ENCODE peak calls at places on chromosome 13, in nine cellular contexts. One of them, this sample, is unnamed.

GRCh38 chr13:79741006-79741405 is 260.1 kb downstream of the NDFIP2 start:
- DNase-seq in GM23338: no peak
- DNase-seq in aorta: no peak
- DNase-seq in brain microvascular endothelial cell: peak; percentile 42
- DNase-seq in BE2C: peak; percentile 79
- DNase-seq in GM23248: peak; percentile 57
- DNase-seq in adrenal gland: peak; percentile 58
- DNase-seq in endothelial cell of umbilical vein: no peak
- DNase-seq in PC-3: no peak
- DNase-seq in this sample: no peak

GRCh38 chr13:92137519-92137918 is 739.1 kb downstream of the GPC5 start:
- DNase-seq in GM23338: no peak
- DNase-seq in aorta: no peak
- DNase-seq in brain microvascular endothelial cell: no peak
- DNase-seq in BE2C: no peak
- DNase-seq in GM23248: no peak
- DNase-seq in adrenal gland: no peak
- DNase-seq in endothelial cell of umbilical vein: no peak
- DNase-seq in PC-3: peak; percentile 2
- DNase-seq in this sample: no peak

GRCh38 chr13:66933994-66934393 is 296.1 kb downstream of the PCDH9 start:
- DNase-seq in GM23338: no peak
- DNase-seq in aorta: no peak
- DNase-seq in brain microvascular endothelial cell: peak; percentile 86
- DNase-seq in BE2C: no peak
- DNase-seq in GM23248: peak; percentile 2
- DNase-seq in adrenal gland: no peak
- DNase-seq in endothelial cell of umbilical vein: no peak
- DNase-seq in PC-3: peak; percentile 89
- DNase-seq in this sample: no peak

GRCh38 chr13:46173656-46174055 is 8.3 kb downstream of the LCP1 start:
- DNase-seq in GM23338: no peak
- DNase-seq in aorta: no peak
- DNase-seq in brain microvascular endothelial cell: no peak
- DNase-seq in BE2C: no peak
- DNase-seq in GM23248: no peak
- DNase-seq in adrenal gland: no peak
- DNase-seq in endothelial cell of umbilical vein: no peak
- DNase-seq in PC-3: no peak
- DNase-seq in this sample: no peak

GRCh38 chr13:40336228-40337221 is 329.9 kb downstream of the FOXO1 start:
- DNase-seq in GM23338: no peak
- DNase-seq in aorta: no peak
- DNase-seq in brain microvascular endothelial cell: no peak
- DNase-seq in BE2C: no peak
- DNase-seq in GM23248: no peak
- DNase-seq in adrenal gland: no peak
- DNase-seq in endothelial cell of umbilical vein: no peak
- DNase-seq in PC-3: no peak
- DNase-seq in this sample: no peak

GRCh38 chr13:92487238-92487637 is 739.4 kb upstream of the GPC6 start:
- DNase-seq in GM23338: no peak
- DNase-seq in aorta: no peak
- DNase-seq in brain microvascular endothelial cell: no peak
- DNase-seq in BE2C: no peak
- DNase-seq in GM23248: no peak
- DNase-seq in adrenal gland: no peak
- DNase-seq in endothelial cell of umbilical vein: no peak
- DNase-seq in PC-3: no peak
- DNase-seq in this sample: no peak

GRCh38 chr13:46962286-46962941 is 65.6 kb upstream of the HTR2A start:
- DNase-seq in GM23338: peak; percentile 62
- DNase-seq in aorta: no peak
- DNase-seq in brain microvascular endothelial cell: peak; percentile 12
- DNase-seq in BE2C: no peak
- DNase-seq in GM23248: peak; percentile 80
- DNase-seq in adrenal gland: no peak
- DNase-seq in endothelial cell of umbilical vein: no peak
- DNase-seq in PC-3: peak; percentile 48
- DNase-seq in this sample: no peak

GRCh38 chr13:89930861-89931260 is 1416.6 kb upstream of the MIR17HG start:
- DNase-seq in GM23338: no peak
- DNase-seq in aorta: no peak
- DNase-seq in brain microvascular endothelial cell: no peak
- DNase-seq in BE2C: no peak
- DNase-seq in GM23248: no peak
- DNase-seq in adrenal gland: no peak
- DNase-seq in endothelial cell of umbilical vein: no peak
- DNase-seq in PC-3: no peak
- DNase-seq in this sample: no peak

DNA sequence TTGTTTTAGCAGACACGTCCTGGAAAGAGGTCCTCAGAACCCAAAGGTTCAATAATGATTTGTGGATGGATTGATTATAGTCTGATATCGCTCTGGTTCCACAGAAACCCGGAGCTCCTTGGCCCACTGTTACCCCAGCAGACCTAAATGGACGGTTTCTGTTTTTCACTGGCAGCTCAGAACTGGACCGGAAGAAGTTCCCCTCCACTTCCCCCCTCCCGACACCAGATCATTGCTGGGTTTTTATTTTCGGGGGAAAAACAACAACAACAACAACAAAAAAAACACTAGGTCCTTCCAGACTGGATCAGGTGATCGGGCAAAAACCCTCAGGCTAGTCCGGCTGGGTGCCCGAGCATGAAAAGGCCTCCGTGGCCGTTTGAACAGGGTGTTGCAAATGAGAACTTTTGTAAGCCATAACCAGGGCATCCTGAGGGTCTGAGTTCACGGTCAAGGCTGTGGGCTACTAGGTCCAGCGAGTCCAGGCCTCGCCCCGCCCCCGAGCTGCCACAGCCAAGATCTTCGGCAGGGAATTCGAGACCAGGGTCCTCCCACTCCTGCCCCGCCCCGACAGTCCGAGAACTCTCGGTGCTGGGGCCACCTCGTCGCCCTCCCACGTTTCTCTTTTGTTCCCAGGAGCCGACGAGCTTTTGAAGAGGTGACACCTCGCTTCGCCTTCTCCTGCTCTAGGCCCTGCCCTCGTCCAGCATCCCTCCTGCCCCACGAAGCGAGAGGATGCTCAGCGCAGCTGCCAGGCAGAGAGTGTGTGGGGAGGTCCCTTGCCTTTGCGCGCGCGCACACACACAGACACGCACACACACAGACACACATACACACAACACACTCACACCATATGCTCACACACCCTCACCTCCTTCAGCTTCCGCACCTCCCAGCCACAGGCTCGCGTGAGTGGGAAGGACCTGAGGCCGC is 8.7 kb downstream of the ZIC2 start:
- DNase-seq in GM23338: peak; percentile 63
- DNase-seq in aorta: no peak
- DNase-seq in brain microvascular endothelial cell: no peak
- DNase-seq in BE2C: no peak
- DNase-seq in GM23248: no peak
- DNase-seq in adrenal gland: no peak
- DNase-seq in endothelial cell of umbilical vein: no peak
- DNase-seq in PC-3: no peak
- DNase-seq in this sample: no peak
- H3K27me3 ChIP-seq in GM23338: peaks cover 97% of the 10 kb centered on the region
- H3K27me3 ChIP-seq in aorta: no peaks in the 10 kb centered on the region
- H3K27me3 ChIP-seq in brain microvascular endothelial cell: no peaks in the 10 kb centered on the region
- H3K27me3 ChIP-seq in BE2C: peaks cover 97% of the 10 kb centered on the region
- H3K27me3 ChIP-seq in GM23248: peaks cover 96% of the 10 kb centered on the region
- H3K27me3 ChIP-seq in adrenal gland: peaks cover 98% of the 10 kb centered on the region
- H3K27me3 ChIP-seq in endothelial cell of umbilical vein: peaks cover 88% of the 10 kb centered on the region
- H3K27me3 ChIP-seq in PC-3: peaks cover 62% of the 10 kb centered on the region
- H3K27me3 ChIP-seq in this sample: peaks cover 65% of the 10 kb centered on the region

DNA sequence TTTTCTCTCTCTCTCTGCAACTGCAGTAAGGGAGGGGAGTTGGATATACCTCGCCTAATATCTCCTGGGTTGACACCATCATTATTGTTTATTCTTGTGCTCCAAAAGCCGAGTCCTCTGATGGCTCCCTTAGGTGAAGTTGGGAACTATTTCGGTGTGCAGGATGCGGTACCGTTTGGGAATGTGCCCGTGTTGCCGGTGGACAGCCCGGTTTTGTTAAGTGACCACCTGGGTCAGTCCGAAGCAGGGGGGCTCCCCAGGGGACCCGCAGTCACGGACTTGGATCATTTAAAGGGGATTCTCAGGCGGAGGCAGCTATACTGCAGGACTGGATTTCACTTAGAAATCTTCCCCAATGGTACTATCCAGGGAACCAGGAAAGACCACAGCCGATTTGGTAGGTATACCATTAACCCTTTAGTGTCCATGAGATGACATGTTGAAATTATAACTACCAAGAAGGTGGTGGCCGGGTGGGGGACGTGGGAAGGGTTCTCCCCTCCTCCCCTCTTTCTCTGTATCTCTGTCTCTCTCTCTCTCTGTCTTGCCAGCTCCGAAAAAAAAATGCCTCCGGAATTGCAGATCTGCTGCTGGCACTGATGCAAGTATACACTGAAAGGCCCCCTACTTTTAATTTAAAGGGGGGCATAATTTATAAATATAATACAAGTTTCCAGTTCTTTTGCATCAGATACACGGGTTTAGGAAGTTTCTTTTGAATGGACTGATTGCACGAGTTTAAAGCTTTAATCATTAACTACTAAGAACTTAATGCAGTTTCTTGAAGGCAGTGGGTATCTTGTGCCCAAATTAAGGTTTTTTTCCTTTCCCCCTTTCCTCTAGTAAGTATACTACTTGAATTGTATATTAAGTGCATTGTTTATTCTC is 1.2 kb downstream of the FGF9 start:
- DNase-seq in GM23338: peak; percentile 46
- DNase-seq in aorta: no peak
- DNase-seq in brain microvascular endothelial cell: no peak
- DNase-seq in BE2C: no peak
- DNase-seq in GM23248: no peak
- DNase-seq in adrenal gland: no peak
- DNase-seq in endothelial cell of umbilical vein: no peak
- DNase-seq in PC-3: no peak
- DNase-seq in this sample: no peak
- H3K4me3 ChIP-seq in GM23338: peak overlapping the region; percentile 87
- H3K4me3 ChIP-seq in aorta: no peak overlapping the region
- H3K4me3 ChIP-seq in brain microvascular endothelial cell: no peak overlapping the region
- H3K4me3 ChIP-seq in BE2C: no peak overlapping the region
- H3K4me3 ChIP-seq in GM23248: peak overlapping the region; percentile 72
- H3K4me3 ChIP-seq in adrenal gland: no peak overlapping the region
- H3K4me3 ChIP-seq in endothelial cell of umbilical vein: no peak overlapping the region
- H3K4me3 ChIP-seq in PC-3: no peak overlapping the region
- H3K4me3 ChIP-seq in this sample: peak overlapping the region; percentile 84

GRCh38 chr13:27921421-27921960 is 1.7 kb downstream of the PDX1 start:
- DNase-seq in GM23338: peak; percentile 54
- DNase-seq in aorta: no peak
- DNase-seq in brain microvascular endothelial cell: no peak
- DNase-seq in BE2C: no peak
- DNase-seq in GM23248: no peak
- DNase-seq in adrenal gland: no peak
- DNase-seq in endothelial cell of umbilical vein: no peak
- DNase-seq in PC-3: no peak
- DNase-seq in this sample: no peak

GRCh38 chr13:27923794-27924528 is 4.2 kb downstream of the PDX1 start:
- DNase-seq in GM23338: peak; percentile 58
- DNase-seq in aorta: no peak
- DNase-seq in brain microvascular endothelial cell: no peak
- DNase-seq in BE2C: no peak
- DNase-seq in GM23248: no peak
- DNase-seq in adrenal gland: no peak
- DNase-seq in endothelial cell of umbilical vein: no peak
- DNase-seq in PC-3: no peak
- DNase-seq in this sample: no peak

GRCh38 chr13:27922974-27923612 is 3.3 kb downstream of the PDX1 start:
- DNase-seq in GM23338: peak; percentile 19
- DNase-seq in aorta: no peak
- DNase-seq in brain microvascular endothelial cell: no peak
- DNase-seq in BE2C: no peak
- DNase-seq in GM23248: no peak
- DNase-seq in adrenal gland: no peak
- DNase-seq in endothelial cell of umbilical vein: no peak
- DNase-seq in PC-3: no peak
- DNase-seq in this sample: no peak

GRCh38 chr13:27920677-27921420 is 1.0 kb downstream of the PDX1 start:
- DNase-seq in GM23338: peak; percentile 52
- DNase-seq in aorta: no peak
- DNase-seq in brain microvascular endothelial cell: no peak
- DNase-seq in BE2C: no peak
- DNase-seq in GM23248: peak; percentile 46
- DNase-seq in adrenal gland: no peak
- DNase-seq in endothelial cell of umbilical vein: no peak
- DNase-seq in PC-3: peak; percentile 26
- DNase-seq in this sample: no peak

DNA sequence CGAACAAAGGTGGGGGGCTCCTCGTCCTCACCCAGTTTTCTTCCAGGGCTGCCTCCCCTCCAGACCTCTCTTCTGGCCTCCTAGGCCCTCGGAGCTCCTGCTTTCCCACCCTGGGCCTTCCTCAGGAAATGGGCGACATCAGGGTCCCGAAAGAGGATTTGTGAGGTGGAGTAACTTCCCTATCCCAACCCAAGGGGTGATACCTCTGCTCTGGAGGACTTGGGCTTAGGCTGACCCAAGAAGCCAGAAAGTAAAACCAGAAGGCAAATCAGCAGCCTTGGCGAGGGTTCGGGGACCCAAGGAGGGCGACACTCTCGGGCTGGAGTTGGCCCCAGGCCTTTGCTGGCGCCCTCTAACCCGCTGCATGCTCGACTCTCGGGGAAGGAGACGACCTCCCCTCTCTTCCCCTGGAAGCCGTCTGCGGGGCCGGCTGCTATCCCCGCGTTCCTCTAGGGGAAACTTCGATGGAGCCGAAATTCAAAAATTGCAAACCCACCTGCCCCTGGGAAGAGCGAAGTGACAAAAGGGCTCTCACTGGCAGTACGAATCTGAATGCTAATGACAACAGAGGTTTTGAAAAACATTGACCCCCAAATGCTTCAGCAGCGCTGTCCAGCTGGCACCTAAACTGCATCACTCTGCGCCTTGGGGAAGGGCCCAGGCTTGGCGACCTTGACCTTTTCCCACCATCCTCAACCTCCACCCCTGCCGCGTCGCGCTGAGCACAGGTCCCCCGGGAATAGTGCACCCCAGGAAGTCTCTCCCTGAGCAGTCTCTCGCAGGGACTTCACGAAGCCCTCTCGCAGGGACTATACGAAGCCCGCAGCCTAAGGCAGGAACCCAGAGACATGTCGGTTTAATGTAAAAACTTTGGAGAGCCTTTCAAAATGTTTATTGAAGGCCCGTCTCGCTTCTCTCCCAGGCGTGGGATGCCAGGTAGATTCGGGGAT is 2.4 kb downstream of the PDX1 start:
- DNase-seq in GM23338: peak; percentile 54
- DNase-seq in aorta: no peak
- DNase-seq in brain microvascular endothelial cell: no peak
- DNase-seq in BE2C: no peak
- DNase-seq in GM23248: no peak
- DNase-seq in adrenal gland: no peak
- DNase-seq in endothelial cell of umbilical vein: no peak
- DNase-seq in PC-3: no peak
- DNase-seq in this sample: no peak
- H3K27me3 ChIP-seq in GM23338: peaks cover 100% of the 10 kb centered on the region
- H3K27me3 ChIP-seq in aorta: peaks cover 4% of the 10 kb centered on the region
- H3K27me3 ChIP-seq in brain microvascular endothelial cell: peaks cover 100% of the 10 kb centered on the region
- H3K27me3 ChIP-seq in BE2C: peaks cover 100% of the 10 kb centered on the region
- H3K27me3 ChIP-seq in GM23248: peaks cover 99% of the 10 kb centered on the region
- H3K27me3 ChIP-seq in adrenal gland: peaks cover 98% of the 10 kb centered on the region
- H3K27me3 ChIP-seq in endothelial cell of umbilical vein: peaks cover 82% of the 10 kb centered on the region
- H3K27me3 ChIP-seq in PC-3: peaks cover 25% of the 10 kb centered on the region
- H3K27me3 ChIP-seq in this sample: peaks cover 33% of the 10 kb centered on the region

GRCh38 chr13:112071902-112072530 is 5.1 kb downstream of the SOX1 start:
- DNase-seq in GM23338: peak; percentile 72
- DNase-seq in aorta: no peak
- DNase-seq in brain microvascular endothelial cell: no peak
- DNase-seq in BE2C: no peak
- DNase-seq in GM23248: no peak
- DNase-seq in adrenal gland: no peak
- DNase-seq in endothelial cell of umbilical vein: no peak
- DNase-seq in PC-3: no peak
- DNase-seq in this sample: no peak
- H3K4me3 ChIP-seq in GM23338: peak overlapping the region; percentile 76
- H3K4me3 ChIP-seq in aorta: no peak overlapping the region
- H3K4me3 ChIP-seq in brain microvascular endothelial cell: no peak overlapping the region
- H3K4me3 ChIP-seq in BE2C: no peak overlapping the region
- H3K4me3 ChIP-seq in GM23248: no peak overlapping the region
- H3K4me3 ChIP-seq in adrenal gland: no peak overlapping the region
- H3K4me3 ChIP-seq in endothelial cell of umbilical vein: no peak overlapping the region
- H3K4me3 ChIP-seq in PC-3: no peak overlapping the region
- H3K4me3 ChIP-seq in this sample: no peak overlapping the region